ENCODE peak calls at places on chromosomes 16 and 17, in seven cellular contexts. One of them, this sample, is unnamed.

GRCh38 chr17:65074778-65075250 is 18.3 kb upstream of the GNA13 start:
- DNase-seq in activated CD4-positive, alpha-beta T cell treated with anti-CD3 and anti-CD28 coated beads for 48 hours: no peak
- DNase-seq in NCI-H510A: no peak
- DNase-seq in EL: no peak
- DNase-seq in esophagus squamous epithelium: no peak
- DNase-seq in AG20443: no peak
- DNase-seq in lower lobe of right lung: peak
- DNase-seq in this sample: no peak

GRCh38 chr16:87845213-87845612 is 24.1 kb downstream of the SLC7A5 start:
- DNase-seq in AG20443: no peak
- DNase-seq in esophagus squamous epithelium: no peak
- DNase-seq in EL: no peak
- DNase-seq in lower lobe of right lung: no peak
- DNase-seq in activated CD4-positive, alpha-beta T cell treated with anti-CD3 and anti-CD28 coated beads for 48 hours: no peak
- DNase-seq in NCI-H510A: no peak
- DNase-seq in this sample: no peak

GRCh38 chr17:81806461-81807209 is 2.7 kb downstream of the GCGR start:
- DNase-seq in AG20443: no peak
- DNase-seq in lower lobe of right lung: no peak
- DNase-seq in activated CD4-positive, alpha-beta T cell treated with anti-CD3 and anti-CD28 coated beads for 48 hours: no peak
- DNase-seq in NCI-H510A: no peak
- DNase-seq in esophagus squamous epithelium: no peak
- DNase-seq in EL: no peak
- DNase-seq in this sample: no peak

GRCh38 chr17:38554430-38555350 is 51.1 kb downstream of the SRCIN1 start:
- DNase-seq in lower lobe of right lung: no peak
- DNase-seq in esophagus squamous epithelium: no peak
- DNase-seq in AG20443: no peak
- DNase-seq in EL: peak
- DNase-seq in activated CD4-positive, alpha-beta T cell treated with anti-CD3 and anti-CD28 coated beads for 48 hours: no peak
- DNase-seq in NCI-H510A: peak
- DNase-seq in this sample: no peak

GRCh38 chr16:84482001-84482891 is 22.2 kb downstream of the MEAK7 start:
- DNase-seq in EL: no peak
- DNase-seq in lower lobe of right lung: no peak
- DNase-seq in NCI-H510A: no peak
- DNase-seq in activated CD4-positive, alpha-beta T cell treated with anti-CD3 and anti-CD28 coated beads for 48 hours: no peak
- DNase-seq in AG20443: no peak
- DNase-seq in esophagus squamous epithelium: no peak
- DNase-seq in this sample: no peak

GRCh38 chr17:76053230-76054111 is 18.8 kb downstream of the SRP68 start:
- DNase-seq in NCI-H510A: no peak
- DNase-seq in EL: peak
- DNase-seq in lower lobe of right lung: no peak
- DNase-seq in AG20443: no peak
- DNase-seq in activated CD4-positive, alpha-beta T cell treated with anti-CD3 and anti-CD28 coated beads for 48 hours: peak
- DNase-seq in esophagus squamous epithelium: no peak
- DNase-seq in this sample: no peak

GRCh38 chr16:58217341-58217925 is 19.5 kb upstream of the CSNK2A2 start:
- DNase-seq in AG20443: no peak
- DNase-seq in NCI-H510A: no peak
- DNase-seq in activated CD4-positive, alpha-beta T cell treated with anti-CD3 and anti-CD28 coated beads for 48 hours: no peak
- DNase-seq in esophagus squamous epithelium: no peak
- DNase-seq in lower lobe of right lung: no peak
- DNase-seq in EL: no peak
- DNase-seq in this sample: no peak

GRCh38 chr16:76193851-76194620 is 83.2 kb upstream of the CNTNAP4 start:
- DNase-seq in activated CD4-positive, alpha-beta T cell treated with anti-CD3 and anti-CD28 coated beads for 48 hours: no peak
- DNase-seq in AG20443: no peak
- DNase-seq in NCI-H510A: no peak
- DNase-seq in esophagus squamous epithelium: no peak
- DNase-seq in EL: no peak
- DNase-seq in lower lobe of right lung: no peak
- DNase-seq in this sample: no peak

GRCh38 chr17:62980842-62981241 is 14.8 kb downstream of the TANC2 start:
- DNase-seq in NCI-H510A: no peak
- DNase-seq in AG20443: no peak
- DNase-seq in lower lobe of right lung: no peak
- DNase-seq in activated CD4-positive, alpha-beta T cell treated with anti-CD3 and anti-CD28 coated beads for 48 hours: no peak
- DNase-seq in EL: no peak
- DNase-seq in esophagus squamous epithelium: no peak
- DNase-seq in this sample: no peak

GRCh38 chr16:78770353-78771091 is 671.1 kb downstream of the WWOX start:
- DNase-seq in AG20443: peak
- DNase-seq in NCI-H510A: no peak
- DNase-seq in activated CD4-positive, alpha-beta T cell treated with anti-CD3 and anti-CD28 coated beads for 48 hours: peak
- DNase-seq in EL: no peak
- DNase-seq in lower lobe of right lung: peak
- DNase-seq in esophagus squamous epithelium: no peak
- DNase-seq in this sample: peak

GRCh38 chr17:77474292-77474988 is 333.7 kb downstream of the SEC14L1 start:
- DNase-seq in NCI-H510A: no peak
- DNase-seq in activated CD4-positive, alpha-beta T cell treated with anti-CD3 and anti-CD28 coated beads for 48 hours: no peak
- DNase-seq in lower lobe of right lung: no peak
- DNase-seq in AG20443: no peak
- DNase-seq in esophagus squamous epithelium: no peak
- DNase-seq in EL: peak
- DNase-seq in this sample: no peak

GRCh38 chr16:9119795-9120194 is 28.4 kb downstream of the HAPSTR1 start:
- DNase-seq in lower lobe of right lung: no peak
- DNase-seq in NCI-H510A: no peak
- DNase-seq in activated CD4-positive, alpha-beta T cell treated with anti-CD3 and anti-CD28 coated beads for 48 hours: no peak
- DNase-seq in EL: peak
- DNase-seq in esophagus squamous epithelium: no peak
- DNase-seq in AG20443: peak
- DNase-seq in this sample: no peak

GRCh38 chr16:1301562-1301961 is 7.9 kb upstream of the UBE2I start:
- DNase-seq in activated CD4-positive, alpha-beta T cell treated with anti-CD3 and anti-CD28 coated beads for 48 hours: no peak
- DNase-seq in EL: no peak
- DNase-seq in lower lobe of right lung: no peak
- DNase-seq in NCI-H510A: no peak
- DNase-seq in AG20443: no peak
- DNase-seq in esophagus squamous epithelium: no peak
- DNase-seq in this sample: no peak

GRCh38 chr17:3553419-3554401 is 3.9 kb downstream of the TRPV3 start:
- DNase-seq in NCI-H510A: no peak
- DNase-seq in lower lobe of right lung: no peak
- DNase-seq in activated CD4-positive, alpha-beta T cell treated with anti-CD3 and anti-CD28 coated beads for 48 hours: no peak
- DNase-seq in AG20443: no peak
- DNase-seq in EL: no peak
- DNase-seq in esophagus squamous epithelium: no peak
- DNase-seq in this sample: no peak

GRCh38 chr17:78132086-78132676 is 1.6 kb downstream of the TMC8 start:
- DNase-seq in esophagus squamous epithelium: peak
- DNase-seq in AG20443: no peak
- DNase-seq in lower lobe of right lung: peak
- DNase-seq in NCI-H510A: no peak
- DNase-seq in activated CD4-positive, alpha-beta T cell treated with anti-CD3 and anti-CD28 coated beads for 48 hours: peak
- DNase-seq in EL: no peak
- DNase-seq in this sample: no peak

GRCh38 chr16:47026947-47027346 is 53.5 kb upstream of the DNAJA2 start:
- DNase-seq in AG20443: no peak
- DNase-seq in NCI-H510A: no peak
- DNase-seq in EL: no peak
- DNase-seq in lower lobe of right lung: no peak
- DNase-seq in esophagus squamous epithelium: no peak
- DNase-seq in activated CD4-positive, alpha-beta T cell treated with anti-CD3 and anti-CD28 coated beads for 48 hours: no peak
- DNase-seq in this sample: no peak

GRCh38 chr17:80737106-80738019 is 192.7 kb downstream of the RPTOR start:
- DNase-seq in EL: no peak
- DNase-seq in NCI-H510A: no peak
- DNase-seq in esophagus squamous epithelium: no peak
- DNase-seq in lower lobe of right lung: peak
- DNase-seq in activated CD4-positive, alpha-beta T cell treated with anti-CD3 and anti-CD28 coated beads for 48 hours: no peak
- DNase-seq in AG20443: no peak
- DNase-seq in this sample: no peak

GRCh38 chr17:50656509-50656908 is 21.8 kb downstream of the ABCC3 start:
- DNase-seq in EL: no peak
- DNase-seq in NCI-H510A: no peak
- DNase-seq in activated CD4-positive, alpha-beta T cell treated with anti-CD3 and anti-CD28 coated beads for 48 hours: no peak
- DNase-seq in AG20443: no peak
- DNase-seq in esophagus squamous epithelium: no peak
- DNase-seq in lower lobe of right lung: no peak
- DNase-seq in this sample: no peak

GRCh38 chr17:49762148-49762941 is 1.6 kb downstream of the FAM117A start:
- DNase-seq in esophagus squamous epithelium: no peak
- DNase-seq in activated CD4-positive, alpha-beta T cell treated with anti-CD3 and anti-CD28 coated beads for 48 hours: no peak
- DNase-seq in NCI-H510A: no peak
- DNase-seq in lower lobe of right lung: no peak
- DNase-seq in AG20443: no peak
- DNase-seq in EL: peak
- DNase-seq in this sample: no peak

GRCh38 chr17:2396568-2397246 is 4.2 kb downstream of the MNT start:
- DNase-seq in lower lobe of right lung: peak
- DNase-seq in NCI-H510A: peak
- DNase-seq in activated CD4-positive, alpha-beta T cell treated with anti-CD3 and anti-CD28 coated beads for 48 hours: peak
- DNase-seq in EL: peak
- DNase-seq in AG20443: peak
- DNase-seq in esophagus squamous epithelium: peak
- DNase-seq in this sample: peak

GRCh38 chr17:78607061-78607460 is 29.9 kb upstream of the DNAH17 start:
- DNase-seq in AG20443: no peak
- DNase-seq in EL: no peak
- DNase-seq in lower lobe of right lung: no peak
- DNase-seq in activated CD4-positive, alpha-beta T cell treated with anti-CD3 and anti-CD28 coated beads for 48 hours: no peak
- DNase-seq in esophagus squamous epithelium: no peak
- DNase-seq in NCI-H510A: no peak
- DNase-seq in this sample: no peak

GRCh38 chr16:51048544-51048943 is 102.5 kb downstream of the SALL1 start:
- DNase-seq in esophagus squamous epithelium: no peak
- DNase-seq in AG20443: peak
- DNase-seq in lower lobe of right lung: no peak
- DNase-seq in EL: peak
- DNase-seq in NCI-H510A: no peak
- DNase-seq in activated CD4-positive, alpha-beta T cell treated with anti-CD3 and anti-CD28 coated beads for 48 hours: no peak
- DNase-seq in this sample: no peak

GRCh38 chr17:81508639-81509047 is 4.0 kb downstream of the ACTG1 start:
- DNase-seq in AG20443: no peak
- DNase-seq in activated CD4-positive, alpha-beta T cell treated with anti-CD3 and anti-CD28 coated beads for 48 hours: no peak
- DNase-seq in lower lobe of right lung: no peak
- DNase-seq in NCI-H510A: no peak
- DNase-seq in esophagus squamous epithelium: no peak
- DNase-seq in EL: peak
- DNase-seq in this sample: no peak

GRCh38 chr16:1961651-1962067 is 2.3 kb downstream of the NDUFB10 start:
- DNase-seq in AG20443: no peak
- DNase-seq in activated CD4-positive, alpha-beta T cell treated with anti-CD3 and anti-CD28 coated beads for 48 hours: peak
- DNase-seq in esophagus squamous epithelium: no peak
- DNase-seq in lower lobe of right lung: no peak
- DNase-seq in NCI-H510A: no peak
- DNase-seq in EL: peak
- DNase-seq in this sample: no peak